ENCODE peak calls at places on chromosomes 6 and 20, in nine cellular contexts. One of them, this sample, is unnamed.

GRCh38 chr6:41966214-41966920 is 24.8 kb upstream of the CCND3 start:
- DNase-seq in kidney: no peak
- DNase-seq in omental fat pad: no peak
- DNase-seq in type B pancreatic cell: no peak
- DNase-seq in progenitor cell of endocrine pancreas: no peak
- DNase-seq in fibroblast of pulmonary artery: no peak
- DNase-seq in Caco-2: no peak
- DNase-seq in coronary artery: no peak
- DNase-seq in thyroid gland: no peak
- DNase-seq in this sample: no peak

GRCh38 chr20:44945261-44945660 is 14.9 kb downstream of the TOMM34 start:
- DNase-seq in progenitor cell of endocrine pancreas: no peak
- DNase-seq in omental fat pad: no peak
- DNase-seq in thyroid gland: no peak
- DNase-seq in Caco-2: no peak
- DNase-seq in coronary artery: no peak
- DNase-seq in kidney: no peak
- DNase-seq in type B pancreatic cell: no peak
- DNase-seq in fibroblast of pulmonary artery: no peak
- DNase-seq in this sample: no peak

GRCh38 chr20:35171753-35172433 is at the start of gene PROCR:
- DNase-seq in fibroblast of pulmonary artery: peak; percentile 93
- DNase-seq in coronary artery: peak; percentile 87
- DNase-seq in type B pancreatic cell: no peak
- DNase-seq in Caco-2: peak; percentile 87
- DNase-seq in progenitor cell of endocrine pancreas: no peak
- DNase-seq in omental fat pad: peak; percentile 62
- DNase-seq in thyroid gland: peak; percentile 74
- DNase-seq in kidney: peak; percentile 92
- DNase-seq in this sample: no peak

GRCh38 chr6:27720607-27721580 is 191.3 kb downstream of the OR2B2 start:
- DNase-seq in kidney: no peak
- DNase-seq in coronary artery: no peak
- DNase-seq in omental fat pad: no peak
- DNase-seq in thyroid gland: no peak
- DNase-seq in progenitor cell of endocrine pancreas: no peak
- DNase-seq in fibroblast of pulmonary artery: peak; percentile 20
- DNase-seq in Caco-2: no peak
- DNase-seq in type B pancreatic cell: no peak
- DNase-seq in this sample: no peak

GRCh38 chr6:5361371-5361770 is 100.1 kb downstream of the FARS2 start:
- DNase-seq in thyroid gland: no peak
- DNase-seq in type B pancreatic cell: no peak
- DNase-seq in omental fat pad: no peak
- DNase-seq in kidney: no peak
- DNase-seq in Caco-2: no peak
- DNase-seq in progenitor cell of endocrine pancreas: no peak
- DNase-seq in fibroblast of pulmonary artery: peak; percentile 91
- DNase-seq in coronary artery: no peak
- DNase-seq in this sample: no peak

GRCh38 chr20:21118138-21118537 is 7.7 kb upstream of the KIZ start:
- DNase-seq in omental fat pad: no peak
- DNase-seq in fibroblast of pulmonary artery: no peak
- DNase-seq in type B pancreatic cell: no peak
- DNase-seq in progenitor cell of endocrine pancreas: no peak
- DNase-seq in coronary artery: no peak
- DNase-seq in kidney: no peak
- DNase-seq in thyroid gland: no peak
- DNase-seq in Caco-2: no peak
- DNase-seq in this sample: no peak

GRCh38 chr6:106125925-106126435 is 39.8 kb downstream of the PRDM1 start:
- DNase-seq in progenitor cell of endocrine pancreas: no peak
- DNase-seq in kidney: no peak
- DNase-seq in omental fat pad: no peak
- DNase-seq in coronary artery: peak; percentile 8
- DNase-seq in fibroblast of pulmonary artery: no peak
- DNase-seq in type B pancreatic cell: no peak
- DNase-seq in Caco-2: no peak
- DNase-seq in thyroid gland: no peak
- DNase-seq in this sample: no peak

GRCh38 chr6:18498408-18498807 is 111.3 kb downstream of the RNF144B start:
- DNase-seq in progenitor cell of endocrine pancreas: no peak
- DNase-seq in kidney: no peak
- DNase-seq in Caco-2: no peak
- DNase-seq in thyroid gland: peak; percentile 59
- DNase-seq in fibroblast of pulmonary artery: no peak
- DNase-seq in type B pancreatic cell: no peak
- DNase-seq in omental fat pad: no peak
- DNase-seq in coronary artery: no peak
- DNase-seq in this sample: no peak

GRCh38 chr6:158770948-158771347 is 48.2 kb downstream of the EZR start:
- DNase-seq in omental fat pad: no peak
- DNase-seq in fibroblast of pulmonary artery: no peak
- DNase-seq in thyroid gland: peak; percentile 81
- DNase-seq in Caco-2: no peak
- DNase-seq in coronary artery: peak; percentile 72
- DNase-seq in kidney: peak; percentile 61
- DNase-seq in type B pancreatic cell: no peak
- DNase-seq in progenitor cell of endocrine pancreas: no peak
- DNase-seq in this sample: no peak

GRCh38 chr6:165715428-165715827 is 52.4 kb upstream of the PDE10A start:
- DNase-seq in omental fat pad: no peak
- DNase-seq in coronary artery: no peak
- DNase-seq in kidney: no peak
- DNase-seq in fibroblast of pulmonary artery: no peak
- DNase-seq in Caco-2: no peak
- DNase-seq in progenitor cell of endocrine pancreas: no peak
- DNase-seq in thyroid gland: no peak
- DNase-seq in type B pancreatic cell: no peak
- DNase-seq in this sample: no peak

GRCh38 chr20:24763386-24764026 is 185.6 kb upstream of the CST7 start:
- DNase-seq in kidney: no peak
- DNase-seq in omental fat pad: no peak
- DNase-seq in fibroblast of pulmonary artery: no peak
- DNase-seq in type B pancreatic cell: peak; percentile 47
- DNase-seq in Caco-2: no peak
- DNase-seq in coronary artery: peak; percentile 33
- DNase-seq in thyroid gland: no peak
- DNase-seq in progenitor cell of endocrine pancreas: no peak
- DNase-seq in this sample: no peak

GRCh38 chr6:52390361-52390727 is 28.4 kb downstream of the PAQR8 start:
- DNase-seq in kidney: no peak
- DNase-seq in progenitor cell of endocrine pancreas: no peak
- DNase-seq in fibroblast of pulmonary artery: peak; percentile 62
- DNase-seq in Caco-2: no peak
- DNase-seq in type B pancreatic cell: no peak
- DNase-seq in coronary artery: no peak
- DNase-seq in omental fat pad: no peak
- DNase-seq in thyroid gland: no peak
- DNase-seq in this sample: no peak

GRCh38 chr6:149897015-149897697 is 757 bp downstream of the RAET1E start:
- DNase-seq in omental fat pad: peak; percentile 69
- DNase-seq in type B pancreatic cell: no peak
- DNase-seq in progenitor cell of endocrine pancreas: no peak
- DNase-seq in coronary artery: peak; percentile 94
- DNase-seq in thyroid gland: peak; percentile 38
- DNase-seq in fibroblast of pulmonary artery: peak; percentile 93
- DNase-seq in kidney: peak; percentile 87
- DNase-seq in Caco-2: no peak
- DNase-seq in this sample: no peak

GRCh38 chr6:149899486-149899885 is 1.6 kb upstream of the RAET1E start:
- DNase-seq in coronary artery: no peak
- DNase-seq in kidney: no peak
- DNase-seq in thyroid gland: no peak
- DNase-seq in type B pancreatic cell: no peak
- DNase-seq in omental fat pad: no peak
- DNase-seq in fibroblast of pulmonary artery: no peak
- DNase-seq in progenitor cell of endocrine pancreas: no peak
- DNase-seq in Caco-2: no peak
- DNase-seq in this sample: no peak

GRCh38 chr6:149898966-149899365 is 1.1 kb upstream of the RAET1E start:
- DNase-seq in fibroblast of pulmonary artery: no peak
- DNase-seq in omental fat pad: no peak
- DNase-seq in Caco-2: no peak
- DNase-seq in type B pancreatic cell: no peak
- DNase-seq in coronary artery: no peak
- DNase-seq in thyroid gland: no peak
- DNase-seq in kidney: no peak
- DNase-seq in progenitor cell of endocrine pancreas: no peak
- DNase-seq in this sample: no peak

GRCh38 chr6:149896491-149896890 is 1.4 kb downstream of the RAET1E start:
- DNase-seq in omental fat pad: no peak
- DNase-seq in fibroblast of pulmonary artery: peak; percentile 37
- DNase-seq in thyroid gland: no peak
- DNase-seq in type B pancreatic cell: no peak
- DNase-seq in progenitor cell of endocrine pancreas: no peak
- DNase-seq in Caco-2: no peak
- DNase-seq in coronary artery: no peak
- DNase-seq in kidney: no peak
- DNase-seq in this sample: no peak

DNA sequence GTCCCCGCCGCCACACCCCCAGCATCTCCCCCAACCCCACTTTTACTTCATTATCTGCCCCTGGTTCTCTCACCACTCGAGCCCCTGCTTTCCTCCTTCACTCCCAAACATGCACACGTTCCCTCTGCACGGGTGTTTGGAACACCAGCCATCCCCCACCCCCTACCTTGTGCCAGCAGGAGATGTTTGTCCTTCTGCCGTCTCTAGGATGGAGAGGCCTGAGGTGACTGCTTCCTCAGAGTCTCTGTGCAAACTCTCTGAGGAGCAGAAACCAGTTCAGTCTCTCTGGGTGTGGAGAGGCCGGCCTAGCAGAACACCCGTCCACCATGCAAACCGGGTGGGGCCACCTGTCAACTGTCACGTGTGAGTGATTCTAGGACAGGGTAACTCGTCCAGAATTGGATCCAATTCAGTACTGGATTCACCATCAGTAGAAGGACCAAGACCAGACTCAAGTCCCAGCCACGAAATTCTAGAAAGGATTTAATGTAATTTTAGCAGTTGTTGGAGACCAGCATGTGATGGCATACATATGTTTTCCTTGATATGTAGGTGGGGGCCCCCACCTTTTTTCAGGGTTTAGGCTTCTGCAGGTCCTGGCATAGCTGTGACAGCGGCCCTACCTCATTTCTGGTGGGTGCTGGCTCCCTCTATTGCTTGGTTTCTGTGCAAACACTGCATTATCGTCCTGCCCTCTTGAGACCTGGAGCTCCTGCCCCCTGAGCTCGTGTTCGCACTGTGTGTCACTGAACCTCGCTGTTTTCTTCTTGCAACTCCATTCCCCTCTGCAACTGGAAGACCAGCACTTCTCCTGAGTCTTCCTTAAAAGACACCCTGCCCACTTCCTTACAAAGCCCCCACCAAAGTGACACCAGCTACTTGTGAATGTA is at the start of gene RAET1E:
- DNase-seq in progenitor cell of endocrine pancreas: no peak
- DNase-seq in type B pancreatic cell: no peak
- DNase-seq in omental fat pad: no peak
- DNase-seq in kidney: no peak
- DNase-seq in fibroblast of pulmonary artery: no peak
- DNase-seq in Caco-2: no peak
- DNase-seq in thyroid gland: peak; percentile 31
- DNase-seq in coronary artery: no peak
- DNase-seq in this sample: no peak
- TF ChIP-seq CTCF in progenitor cell of endocrine pancreas: no peak
- TF ChIP-seq CTCF in type B pancreatic cell: no peak
- TF ChIP-seq CTCF in omental fat pad: no peak
- TF ChIP-seq CTCF in kidney: no peak
- TF ChIP-seq CTCF in fibroblast of pulmonary artery: no peak
- TF ChIP-seq CTCF in Caco-2: peak; percentile 3
- TF ChIP-seq CTCF in thyroid gland: no peak
- TF ChIP-seq CTCF in coronary artery: no peak
- TF ChIP-seq CTCF in this sample: peak; percentile 22

DNA sequence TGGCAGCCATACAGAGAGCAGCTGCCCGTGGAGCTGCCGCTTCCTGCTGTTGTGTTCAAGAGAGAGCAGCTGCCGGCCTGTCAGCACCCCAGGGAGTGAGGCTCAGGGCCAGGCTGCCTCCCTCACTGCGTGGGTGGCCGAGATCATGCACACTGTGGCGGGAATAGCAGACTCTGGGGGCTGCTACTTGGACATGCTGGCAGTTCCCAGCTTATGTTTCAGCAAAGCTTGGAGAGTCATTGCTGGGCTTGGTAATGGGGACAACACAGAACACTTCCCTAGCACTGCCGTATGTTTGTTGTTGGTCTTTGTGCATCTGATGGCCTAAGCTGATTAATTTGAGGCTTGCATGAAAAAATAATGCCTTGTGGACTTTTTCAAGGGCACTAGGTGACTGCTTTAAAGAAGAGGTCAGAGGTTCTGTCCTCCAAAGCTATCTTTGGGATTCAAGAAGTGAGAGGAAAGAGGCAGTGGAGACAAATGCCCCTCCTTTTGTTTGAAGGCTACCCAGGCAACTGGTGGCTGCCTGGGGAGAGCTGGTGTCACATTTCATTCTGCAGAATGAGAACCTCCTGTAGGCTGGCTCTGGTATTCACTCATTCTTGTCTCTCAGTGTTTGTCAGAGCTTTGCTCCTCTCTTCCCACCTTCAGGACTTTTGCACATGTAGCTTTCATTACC is 18.8 kb downstream of the MRAP2 start:
- DNase-seq in type B pancreatic cell: no peak
- DNase-seq in kidney: peak; percentile 95
- DNase-seq in thyroid gland: peak; percentile 41
- DNase-seq in Caco-2: no peak
- DNase-seq in progenitor cell of endocrine pancreas: no peak
- DNase-seq in omental fat pad: no peak
- DNase-seq in coronary artery: peak; percentile 79
- DNase-seq in fibroblast of pulmonary artery: peak; percentile 70
- DNase-seq in this sample: peak; percentile 36
- TF ChIP-seq CTCF in type B pancreatic cell: peak; percentile 60
- TF ChIP-seq CTCF in kidney: no peak
- TF ChIP-seq CTCF in thyroid gland: no peak
- TF ChIP-seq CTCF in Caco-2: no peak
- TF ChIP-seq CTCF in progenitor cell of endocrine pancreas: peak; percentile 28
- TF ChIP-seq CTCF in omental fat pad: no peak
- TF ChIP-seq CTCF in coronary artery: no peak
- TF ChIP-seq CTCF in fibroblast of pulmonary artery: no peak
- TF ChIP-seq CTCF in this sample: no peak

GRCh38 chr6:136792066-136792944 is at the start of gene MAP3K5:
- DNase-seq in fibroblast of pulmonary artery: peak; percentile 86
- DNase-seq in omental fat pad: peak; percentile 57
- DNase-seq in kidney: peak; percentile 96
- DNase-seq in progenitor cell of endocrine pancreas: peak; percentile 79
- DNase-seq in Caco-2: peak; percentile 83
- DNase-seq in coronary artery: peak; percentile 90
- DNase-seq in type B pancreatic cell: peak; percentile 84
- DNase-seq in thyroid gland: peak; percentile 88
- DNase-seq in this sample: no peak
- TF ChIP-seq CTCF in fibroblast of pulmonary artery: peak; percentile 29
- TF ChIP-seq CTCF in omental fat pad: peak; percentile 36
- TF ChIP-seq CTCF in kidney: peak; percentile 73
- TF ChIP-seq CTCF in progenitor cell of endocrine pancreas: peak; percentile 56
- TF ChIP-seq CTCF in Caco-2: peak; percentile 74
- TF ChIP-seq CTCF in coronary artery: no peak
- TF ChIP-seq CTCF in type B pancreatic cell: no peak
- TF ChIP-seq CTCF in thyroid gland: peak; percentile 25
- TF ChIP-seq CTCF in this sample: peak; percentile 36

DNA sequence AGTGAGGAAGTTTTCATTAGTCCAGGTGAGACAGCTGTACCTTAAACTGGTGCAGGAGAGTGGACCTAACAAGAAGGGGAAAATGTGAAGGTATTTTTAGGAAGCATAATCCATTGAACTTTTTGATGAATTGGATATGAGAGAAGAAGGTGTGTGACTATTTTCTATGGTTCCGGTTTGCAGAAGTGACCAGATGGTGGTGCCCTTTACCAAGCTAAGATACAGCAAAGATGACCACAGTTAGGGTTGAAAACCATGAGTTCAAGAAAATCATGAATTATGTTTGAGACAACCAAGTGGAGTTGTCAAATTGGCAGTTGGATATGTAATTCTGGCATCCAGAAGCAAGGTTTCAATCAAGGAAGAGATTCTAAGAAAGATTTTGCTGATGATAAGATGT is 61.9 kb upstream of the NRSN1 start:
- DNase-seq in thyroid gland: peak; percentile 29
- DNase-seq in kidney: no peak
- DNase-seq in coronary artery: no peak
- DNase-seq in fibroblast of pulmonary artery: no peak
- DNase-seq in progenitor cell of endocrine pancreas: peak; percentile 13
- DNase-seq in type B pancreatic cell: no peak
- DNase-seq in Caco-2: peak; percentile 39
- DNase-seq in omental fat pad: no peak
- DNase-seq in this sample: no peak
- TF ChIP-seq CTCF in thyroid gland: no peak
- TF ChIP-seq CTCF in kidney: peak; percentile 40
- TF ChIP-seq CTCF in coronary artery: no peak
- TF ChIP-seq CTCF in fibroblast of pulmonary artery: no peak
- TF ChIP-seq CTCF in progenitor cell of endocrine pancreas: peak; percentile 72
- TF ChIP-seq CTCF in type B pancreatic cell: peak; percentile 73
- TF ChIP-seq CTCF in Caco-2: peak; percentile 63
- TF ChIP-seq CTCF in omental fat pad: no peak
- TF ChIP-seq CTCF in this sample: peak; percentile 74

This sample was measured in D721Med.